ENCODE peak calls at places on chromosomes 13 and 19, in four cellular contexts. V, S, E and Z are unnamed samples.

GRCh38 chr13:98785968-98786367 is 33.5 kb upstream of the SLC15A1 start:
- DNase-seq in S (no peak), V (no peak), E (no peak), Z (no peak)

GRCh38 chr19:52599241-52599640 is 29.2 kb downstream of the ZNF701 start:
- DNase-seq in S (no peak), E (no peak), V (no peak), Z (no peak)

GRCh38 chr19:19820774-19821315 is 705 bp downstream of the ZNF506 start:
- DNase-seq in V (no peak), E (peak), S (no peak), Z (no peak)

GRCh38 chr13:60591348-60591747 is 194.3 kb downstream of the TDRD3 start:
- DNase-seq in S (peak), E (peak), V (no peak), Z (peak)

GRCh38 chr19:42396248-42396541 is 6.1 kb upstream of the CNFN start:
- DNase-seq in V (no peak), S (no peak), E (no peak), Z (no peak)

GRCh38 chr13:36555151-36555986 is 118.5 kb upstream of the SERTM1 start:
- DNase-seq in V (no peak), S (no peak), E (no peak), Z (no peak)

GRCh38 chr19:1214862-1215731 is 9.5 kb downstream of the STK11 start:
- DNase-seq in S (no peak), E (no peak), V (no peak), Z (no peak)

GRCh38 chr19:34118879-34119748 is 53.2 kb upstream of the LSM14A start:
- DNase-seq in S (no peak), V (no peak), E (no peak), Z (no peak)

GRCh38 chr19:58059003-58059671 is at the start of gene ZNF135:
- DNase-seq in V (peak), S (peak), E (peak), Z (peak)

GRCh38 chr13:51998723-51999471 is 12.4 kb downstream of the ATP7B start:
- DNase-seq in E (no peak), V (no peak), S (no peak), Z (no peak)

GRCh38 chr13:25171517-25172302 is at the start of gene AMER2:
- DNase-seq in V (peak), S (peak), E (peak), Z (no peak)

GRCh38 chr19:18610245-18610555 is 2.5 kb upstream of the TMEM59L start:
- DNase-seq in S (no peak), E (no peak), V (no peak), Z (no peak)

GRCh38 chr19:55165952-55166529 is 372 bp downstream of the DNAAF3 start:
- DNase-seq in S (peak), E (peak), V (no peak), Z (no peak)

GRCh38 chr19:45468159-45468651 is 409 bp downstream of the FOSB start:
- DNase-seq in S (no peak), V (no peak), E (peak), Z (no peak)

GRCh38 chr19:40740747-40741146 is 9.5 kb downstream of the ACTMAP start:
- DNase-seq in E (no peak), S (no peak), V (no peak), Z (peak)

GRCh38 chr13:52399037-52399436 is 6.9 kb downstream of the THSD1 start:
- DNase-seq in S (no peak), V (no peak), E (no peak), Z (no peak)

GRCh38 chr13:40247845-40248244 is 418.6 kb downstream of the FOXO1 start:
- DNase-seq in V (no peak), S (peak), E (no peak), Z (no peak)

GRCh38 chr19:53466726-53467125 is 807 bp upstream of the ZNF813 start:
- DNase-seq in S (no peak), V (no peak), E (no peak), Z (no peak)

GRCh38 chr19:28943651-28944050 is 269.3 kb downstream of the UQCRFS1 start:
- DNase-seq in S (no peak), E (no peak), V (no peak), Z (no peak)

GRCh38 chr19:7304200-7304599 is 10.0 kb upstream of the INSR start:
- DNase-seq in E (no peak), V (no peak), S (no peak), Z (no peak)

GRCh38 chr13:106520205-106521004 is 15.1 kb downstream of the EFNB2 start:
- DNase-seq in S (peak), V (no peak), E (no peak), Z (no peak)

GRCh38 chr13:80151016-80151415 is 189.9 kb downstream of the SPRY2 start:
- DNase-seq in E (no peak), S (no peak), V (no peak), Z (no peak)

GRCh38 chr19:42850981-42851717 is 28.4 kb downstream of the PSG1 start:
- DNase-seq in S (peak), E (no peak), V (no peak), Z (peak)

GRCh38 chr13:45545686-45546409 is 69.7 kb downstream of the ERICH6B start:
- DNase-seq in E (no peak), S (no peak), V (no peak), Z (no peak)

GRCh38 chr19:33890569-33890968 is 93.9 kb downstream of the KCTD15 start:
- DNase-seq in V (no peak), E (no peak), S (no peak), Z (no peak)

GRCh38 chr13:40479196-40479845 is 187.1 kb downstream of the FOXO1 start:
- DNase-seq in V (peak), E (no peak), S (no peak), Z (no peak)

GRCh38 chr19:58395979-58396627 is 647 bp downstream of the RNF225 start:
- DNase-seq in S (no peak), V (no peak), E (no peak), Z (no peak)

GRCh38 chr19:18789883-18790565 is 1.1 kb downstream of the COMP start:
- DNase-seq in S (no peak), E (peak), V (no peak), Z (no peak)

GRCh38 chr19:10104665-10105221 is 1.4 kb upstream of the PPAN start:
- DNase-seq in V (no peak), E (peak), S (no peak), Z (no peak)

GRCh38 chr13:22696433-22696832 is 484.3 kb upstream of the SGCG start:
- DNase-seq in E (no peak), S (no peak), V (no peak), Z (no peak)

GRCh38 chr19:40433391-40434216 is 7.8 kb upstream of the SERTAD1 start:
- DNase-seq in V (peak), S (peak), E (peak), Z (peak)

GRCh38 chr19:30781519-30781918 is 409.3 kb downstream of the ZNF536 start:
- DNase-seq in V (no peak), E (no peak), S (no peak), Z (no peak)

GRCh38 chr13:90933097-90933826 is 414.2 kb upstream of the MIR17HG start:
- DNase-seq in S (peak), V (no peak), E (no peak), Z (no peak)

GRCh38 chr19:6593651-6594416 is 2.9 kb upstream of the CD70 start:
- DNase-seq in V (no peak), E (peak), S (no peak), Z (no peak)

GRCh38 chr19:13784731-13785452 is 10.4 kb upstream of the ZSWIM4 start:
- DNase-seq in S (peak), E (peak), V (peak), Z (no peak)

GRCh38 chr13:23985846-23986245 is 88.5 kb upstream of the C1QTNF9B start:
- DNase-seq in S (no peak), E (no peak), V (no peak), Z (no peak)

GRCh38 chr13:72163671-72164070 is 296.7 kb upstream of the DACH1 start:
- DNase-seq in E (no peak), V (no peak), S (no peak), Z (no peak)

GRCh38 chr19:16527971-16528521 is 14.2 kb downstream of the CHERP start:
- DNase-seq in S (peak), V (no peak), E (peak), Z (no peak)